ENCODE peak calls at places on chromosomes 2 and 18, in nine cellular contexts. W, B, D, Q, Z, O, E, U and G are unnamed samples. For H3K27me3, the result is how much of the 10 kb centered on the place peaks cover.

GRCh38 chr2:133247613-133248012 is 320.6 kb downstream of the NCKAP5 start:
- DNase-seq in W (peak), B (no peak), D (no peak), Q (no peak), Z (no peak), O (no peak), E (no peak), U (no peak), G (no peak)

GRCh38 chr18:46395795-46396194 is 261.2 kb downstream of the LOXHD1 start:
- DNase-seq in W (no peak), B (no peak), D (no peak), Q (no peak), Z (no peak), O (no peak), E (no peak), U (no peak), G (no peak)

GRCh38 chr2:141927536-141927935 is 203.3 kb downstream of the LRP1B start:
- DNase-seq in W (no peak), B (no peak), D (no peak), Q (no peak), Z (no peak), O (no peak), E (no peak), U (no peak), G (no peak)

GRCh38 chr2:7011376-7012083 is 94.3 kb downstream of the RNF144A start:
- DNase-seq in W (no peak), B (no peak), D (no peak), Q (no peak), Z (no peak), O (no peak), E (no peak), U (no peak), G (no peak)

GRCh38 chr2:198004921-198005829 is 200.8 kb downstream of the PLCL1 start:
- DNase-seq in W (no peak), B (no peak), D (peak), Q (no peak), Z (no peak), O (no peak), E (no peak), U (no peak), G (no peak)

GRCh38 chr2:69582582-69583176 is 60.9 kb downstream of the AAK1 start:
- DNase-seq in W (peak), B (no peak), D (no peak), Q (no peak), Z (no peak), O (no peak), E (no peak), U (no peak), G (no peak)

GRCh38 chr2:26768759-26769500 is 4.8 kb downstream of the SLC35F6 start:
- DNase-seq in W (peak), B (no peak), D (no peak), Q (no peak), Z (peak), O (no peak), E (no peak), U (peak), G (peak)

GRCh38 chr2:151887164-151887563 is 58.9 kb upstream of the ARL5A start:
- DNase-seq in W (no peak), B (no peak), D (no peak), Q (no peak), Z (no peak), O (no peak), E (no peak), U (no peak), G (no peak)

GRCh38 chr18:42373584-42373983 is 418.6 kb downstream of the PIK3C3 start:
- DNase-seq in W (no peak), B (no peak), D (no peak), Q (no peak), Z (no peak), O (no peak), E (no peak), U (no peak), G (no peak)

GRCh38 chr2:88658890-88659881 is 31.9 kb upstream of the EIF2AK3 start:
- DNase-seq in W (no peak), B (no peak), D (no peak), Q (no peak), Z (no peak), O (no peak), E (peak), U (no peak), G (no peak)

GRCh38 chr2:37809525-37809924 is 115.6 kb upstream of the RMDN2 start:
- DNase-seq in W (no peak), B (no peak), D (no peak), Q (no peak), Z (no peak), O (no peak), E (peak), U (no peak), G (no peak)

GRCh38 chr2:99803846-99804245 is 314.0 kb upstream of the REV1 start:
- DNase-seq in W (no peak), B (no peak), D (no peak), Q (no peak), Z (no peak), O (no peak), E (no peak), U (no peak), G (no peak)

GRCh38 chr18:79612291-79613108 is 67.1 kb upstream of the CTDP1 start:
- DNase-seq in W (no peak), B (no peak), D (peak), Q (no peak), Z (no peak), O (no peak), E (no peak), U (peak), G (no peak)

GRCh38 chr2:168136392-168136977 is 110.9 kb downstream of the STK39 start:
- DNase-seq in W (no peak), B (no peak), D (no peak), Q (peak), Z (no peak), O (no peak), E (peak), U (no peak), G (no peak)

GRCh38 chr2:96556441-96557330 is 20.1 kb downstream of the ARID5A start:
- DNase-seq in W (no peak), B (no peak), D (no peak), Q (peak), Z (no peak), O (no peak), E (no peak), U (no peak), G (peak)

GRCh38 chr2:98543214-98543613 is 65.1 kb downstream of the COA5 start:
- DNase-seq in W (no peak), B (no peak), D (no peak), Q (no peak), Z (no peak), O (no peak), E (no peak), U (no peak), G (no peak)

GRCh38 chr2:71100195-71100964 is 29.6 kb downstream of the MCEE start:
- DNase-seq in W (peak), B (peak), D (no peak), Q (peak), Z (peak), O (peak), E (peak), U (peak), G (peak)

GRCh38 chr2:29325544-29325943 is 210.3 kb downstream of the CLIP4 start:
- DNase-seq in W (no peak), B (no peak), D (no peak), Q (no peak), Z (no peak), O (no peak), E (no peak), U (no peak), G (no peak)
- H3K27me3 ChIP-seq in W (under half), B (under half), D (under half), Q (under half), Z (under half), O (under half), E (under half), U (under half), G (under half)

GRCh38 chr2:42458396-42458795 is 35.4 kb downstream of the KCNG3 start:
- DNase-seq in W (no peak), B (no peak), D (no peak), Q (no peak), Z (no peak), O (no peak), E (no peak), U (no peak), G (no peak)

GRCh38 chr2:42459296-42459695 is 34.5 kb downstream of the KCNG3 start:
- DNase-seq in W (no peak), B (no peak), D (no peak), Q (no peak), Z (no peak), O (no peak), E (no peak), U (no peak), G (no peak)

GRCh38 chr2:42452545-42452944 is 41.2 kb downstream of the KCNG3 start:
- DNase-seq in W (no peak), B (no peak), D (no peak), Q (no peak), Z (no peak), O (no peak), E (no peak), U (no peak), G (no peak)

GRCh38 chr2:42456126-42456839 is 37.5 kb downstream of the KCNG3 start:
- DNase-seq in W (no peak), B (no peak), D (no peak), Q (no peak), Z (no peak), O (no peak), E (no peak), U (no peak), G (no peak)

DNA sequence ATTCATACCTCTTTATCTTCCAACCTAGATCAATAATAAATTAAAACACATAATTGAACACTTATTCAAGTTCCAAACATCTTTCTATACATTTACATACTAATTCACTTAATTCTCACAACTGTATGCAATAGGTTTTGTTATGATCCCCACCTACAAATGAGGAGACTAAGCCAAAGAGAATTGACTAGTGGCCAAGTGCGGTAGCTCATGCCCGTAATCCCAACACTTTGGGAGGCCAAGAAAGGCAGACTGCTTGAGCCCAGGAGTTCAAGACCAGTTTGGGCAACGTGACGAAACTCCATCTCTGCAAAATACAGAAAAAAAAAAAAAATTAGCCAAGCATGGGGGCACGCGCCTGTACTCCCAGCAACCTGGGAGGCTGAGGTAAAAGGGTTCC is 36.8 kb downstream of the KCNG3 start:
- DNase-seq in W (no peak), B (no peak), D (no peak), Q (no peak), Z (no peak), O (no peak), E (peak), U (no peak), G (no peak)
- TF ChIP-seq CTCF in W (no peak), B (no peak), D (no peak), Q (no peak), Z (no peak), O (peak), E (peak), U (no peak), G (no peak)

DNA sequence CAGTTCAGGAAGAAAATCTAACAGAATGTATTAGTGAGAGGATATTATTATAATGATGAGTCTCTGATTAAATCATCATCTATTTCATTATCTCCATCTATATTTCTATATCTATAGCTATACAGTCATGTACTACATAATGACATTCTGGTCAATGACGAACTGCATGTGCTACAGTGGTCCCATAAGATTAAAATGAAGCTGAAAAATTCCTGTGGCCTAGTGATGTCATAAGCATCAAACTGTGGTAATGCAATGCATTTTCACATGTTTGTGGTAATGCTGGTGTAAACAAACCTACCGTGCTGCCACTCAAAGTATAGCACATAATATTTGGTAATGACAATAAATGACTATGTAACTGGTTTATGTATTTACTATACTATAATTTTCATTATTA is 1127.9 kb upstream of the CHAC2 start:
- DNase-seq in W (no peak), B (no peak), D (no peak), Q (no peak), Z (no peak), O (peak), E (no peak), U (no peak), G (no peak)
- H3K27me3 ChIP-seq in W (under half), B (under half), D (under half), Q (under half), Z (under half), O (under half), E (under half), U (under half), G (under half)

DNA sequence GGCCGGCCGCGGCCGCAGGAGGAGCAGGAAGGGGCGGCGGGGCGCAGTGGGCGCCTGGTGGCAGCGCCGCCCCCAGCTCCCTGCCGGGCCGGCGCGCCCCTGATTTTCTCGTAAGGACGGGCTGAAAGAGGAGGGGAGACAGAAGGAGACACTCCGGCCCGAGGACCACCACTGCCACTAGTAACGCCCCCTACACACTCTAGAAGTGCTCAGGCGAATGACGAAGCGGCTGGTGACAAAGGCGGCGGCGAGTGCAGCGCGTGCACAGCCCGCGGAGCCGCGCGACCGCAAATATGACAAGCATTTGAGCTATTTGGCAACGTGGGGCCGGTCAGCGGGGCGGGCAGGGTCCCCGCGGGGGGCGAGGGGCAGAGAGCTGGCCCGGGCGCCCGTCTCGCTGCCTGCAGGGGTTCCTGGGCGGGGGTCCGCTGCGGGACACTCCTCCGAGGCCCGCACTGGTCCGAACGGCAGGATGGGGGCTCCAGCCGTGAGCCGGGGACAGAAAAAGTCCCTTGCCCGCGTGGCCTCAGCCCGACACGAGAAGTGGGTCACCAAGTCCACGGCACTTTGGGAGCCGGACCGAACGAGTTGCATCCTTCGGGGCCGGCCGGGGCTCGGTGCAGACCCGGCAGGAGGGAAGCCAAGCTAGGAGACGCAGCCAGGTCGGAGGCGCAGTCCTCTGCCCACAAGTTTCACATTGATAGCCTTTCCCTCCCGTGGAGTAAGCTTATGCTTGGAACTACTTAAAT is 524 bp upstream of the SERTAD2 start:
- DNase-seq in W (peak), B (peak), D (peak), Q (no peak), Z (peak), O (peak), E (peak), U (peak), G (peak)
- TF ChIP-seq CTCF in W (no peak), B (no peak), D (peak), Q (no peak), Z (no peak), O (no peak), E (no peak), U (no peak), G (no peak)